ENCODE peak calls at places on chromosomes 16 and 17, in four cellular contexts. R is NCI-H2107; F is activated CD8-positive, alpha-beta memory T cell treated with anti-CD3 and anti-CD28 coated beads for 24 hours; V is testis. O is an unnamed sample.

GRCh38 chr17:14826361-14826760 is 438.8 kb downstream of the PMP22 start:
- DNase-seq in F (no peak), R (no peak), V (no peak), O (no peak)

GRCh38 chr17:2174471-2175293 is 119.8 kb downstream of the HIC1 start:
- DNase-seq in F (no peak), V (peak), R (no peak), O (no peak)

GRCh38 chr16:56984639-56985038 is 4.7 kb upstream of the NLRC5 start:
- DNase-seq in F (no peak), V (no peak), R (no peak), O (no peak)

GRCh38 chr17:57747221-57748017 is 2.3 kb upstream of the CCDC182 start:
- DNase-seq in V (peak), R (peak), F (peak), O (peak)

GRCh38 chr17:13413001-13413400 is 188.7 kb downstream of the HS3ST3A1 start:
- DNase-seq in V (no peak), F (no peak), R (no peak), O (no peak)

GRCh38 chr17:80043963-80044362 is 7.5 kb downstream of the CCDC40 start:
- DNase-seq in V (no peak), F (no peak), R (no peak), O (no peak)

GRCh38 chr17:19996502-19996901 is 12.7 kb upstream of the SPECC1 start:
- DNase-seq in F (peak), V (no peak), R (no peak), O (peak)

GRCh38 chr17:71649986-71650385 is 470.8 kb upstream of the SOX9 start:
- DNase-seq in V (no peak), F (no peak), R (no peak), O (no peak)

GRCh38 chr17:75459590-75460267 is 3.3 kb downstream of the TMEM94 start:
- DNase-seq in F (no peak), R (no peak), V (no peak), O (no peak)

GRCh38 chr16:66167564-66168291 is 198.8 kb upstream of the CDH5 start:
- DNase-seq in V (peak), F (no peak), R (no peak), O (no peak)

GRCh38 chr16:89827383-89828198 is 684 bp upstream of the SPIRE2 start:
- DNase-seq in R (no peak), V (peak), F (no peak), O (no peak)

GRCh38 chr17:17714261-17714866 is 33.1 kb downstream of the RAI1 start:
- DNase-seq in F (no peak), R (no peak), V (no peak), O (peak)

GRCh38 chr17:35708149-35708548 is 23.3 kb upstream of the RASL10B start:
- DNase-seq in F (no peak), R (no peak), V (no peak), O (peak)

GRCh38 chr17:253091-253846 is 71.8 kb upstream of the DOC2B start:
- DNase-seq in V (no peak), R (no peak), F (no peak), O (no peak)

GRCh38 chr17:38637951-38638350 is 32.2 kb upstream of the SRCIN1 start:
- DNase-seq in R (no peak), V (no peak), F (no peak), O (no peak)

GRCh38 chr16:55434000-55434399 is 45.0 kb upstream of the MMP2 start:
- DNase-seq in R (no peak), F (no peak), V (no peak), O (no peak)

GRCh38 chr17:80885922-80886582 is 105.6 kb upstream of the CHMP6 start:
- DNase-seq in R (no peak), F (no peak), V (no peak), O (no peak)

GRCh38 chr16:11748404-11749254 is 6.0 kb upstream of the TXNDC11 start:
- DNase-seq in R (no peak), V (no peak), F (no peak), O (no peak)

GRCh38 chr17:76107507-76107906 is 3.9 kb upstream of the EXOC7 start:
- DNase-seq in F (no peak), V (no peak), R (no peak), O (peak)

GRCh38 chr16:51050379-51050710 is 100.7 kb downstream of the SALL1 start:
- DNase-seq in R (no peak), V (no peak), F (no peak), O (no peak)

GRCh38 chr16:72938426-72939164 is 109.3 kb downstream of the ZFHX3 start:
- DNase-seq in F (no peak), V (peak), R (no peak), O (no peak)

GRCh38 chr16:89722392-89723278 is 1.3 kb downstream of the ZNF276 start:
- DNase-seq in F (peak), V (peak), R (no peak), O (peak)

GRCh38 chr17:50637829-50638571 is 3.3 kb downstream of the ABCC3 start:
- DNase-seq in F (no peak), R (no peak), V (no peak), O (no peak)

GRCh38 chr17:74325743-74326379 is at the start of gene KIF19:
- DNase-seq in F (peak), R (no peak), V (peak), O (no peak)

GRCh38 chr16:52450241-52450640 is 96.7 kb downstream of the TOX3 start:
- DNase-seq in V (no peak), R (no peak), F (no peak), O (no peak)

GRCh38 chr17:39094607-39095308 is 56.7 kb downstream of the PLXDC1 start:
- DNase-seq in R (no peak), F (peak), V (no peak), O (peak)

GRCh38 chr17:72510454-72511016 is 389.7 kb downstream of the SOX9 start:
- DNase-seq in F (no peak), V (no peak), R (peak), O (no peak)

GRCh38 chr17:28485049-28485448 is 11.6 kb downstream of the SLC13A2 start:
- DNase-seq in F (no peak), V (no peak), R (no peak), O (no peak)

GRCh38 chr16:58264961-58265479 is 29.8 kb downstream of the PRSS54 start:
- DNase-seq in F (no peak), V (no peak), R (no peak), O (no peak)

GRCh38 chr16:11402745-11403533 is 57.7 kb downstream of the RMI2 start:
- DNase-seq in V (no peak), R (no peak), F (no peak), O (no peak)

GRCh38 chr17:48131216-48131824 is 23.8 kb downstream of the SNX11 start:
- DNase-seq in F (peak), R (peak), V (peak), O (peak)

GRCh38 chr17:32525116-32525515 is 38.3 kb downstream of the CDK5R1 start:
- DNase-seq in R (no peak), V (no peak), F (no peak), O (no peak)

GRCh38 chr17:29177871-29178749 is 2.1 kb downstream of the MYO18A start:
- DNase-seq in F (no peak), R (no peak), V (no peak), O (no peak)

GRCh38 chr16:85313541-85314208 is 201.4 kb upstream of the CIBAR2 start:
- DNase-seq in R (no peak), V (peak), F (no peak), O (peak)

GRCh38 chr17:15651001-15651582 is 31.6 kb upstream of the FBXW10B start:
- DNase-seq in F (no peak), V (no peak), R (no peak), O (no peak)

O was measured in Kasumi-1.